ENCODE peak calls at places on chromosome 19, in six cellular contexts. Q is GM12865, V is ovary, U is Calu3, Z is IMR-90, X is GM12878. K is an unnamed sample.
A peak's percentile ranks its signal among the peaks of the same experiment; 100 is the strongest.

GRCh38 chr19:4059931-4060620 is 6.6 kb downstream of the ZBTB7A start:
- DNase-seq in U (peak; percentile 72), Q (peak; percentile 85), V (peak; percentile 72), Z (no peak), X (peak; percentile 28), K (peak; percentile 62)

GRCh38 chr19:11033763-11034162 is 55.5 kb upstream of the LDLR start:
- DNase-seq in V (no peak), Q (no peak), X (no peak), U (no peak), Z (no peak), K (no peak)

GRCh38 chr19:10111405-10111811 is at the start of gene P2RY11:
- DNase-seq in Z (no peak), Q (peak; percentile 79), U (no peak), V (no peak), X (peak; percentile 75), K (no peak)

GRCh38 chr19:47133021-47133471 is 2.4 kb downstream of the SAE1 start:
- DNase-seq in X (no peak), V (no peak), Q (no peak), U (no peak), Z (no peak), K (no peak)

GRCh38 chr19:15456871-15457700 is 7.3 kb downstream of the RASAL3 start:
- DNase-seq in Q (peak; percentile 56), X (no peak), U (peak; percentile 45), V (peak; percentile 24), Z (no peak), K (peak; percentile 19)

GRCh38 chr19:35026418-35026817 is 3.9 kb upstream of the SCN1B start:
- DNase-seq in V (no peak), Q (no peak), Z (no peak), U (no peak), X (no peak), K (no peak)

GRCh38 chr19:8517551-8518442 is 3.8 kb upstream of the ZNF414 start:
- DNase-seq in U (no peak), Q (peak; percentile 61), Z (no peak), X (no peak), V (no peak), K (no peak)

GRCh38 chr19:15265849-15266248 is 33.6 kb upstream of the EPHX3 start:
- DNase-seq in Z (peak; percentile 98), V (peak; percentile 97), Q (no peak), X (no peak), U (no peak), K (no peak)

GRCh38 chr19:47257411-47258169 is 1.3 kb downstream of the CCDC9 start:
- DNase-seq in U (no peak), Z (no peak), X (no peak), Q (no peak), V (peak; percentile 62), K (no peak)

GRCh38 chr19:53254451-53255341 is at the start of gene ZNF677:
- DNase-seq in X (no peak), Q (peak; percentile 0), U (no peak), Z (peak; percentile 76), V (peak; percentile 95), K (peak; percentile 59)

GRCh38 chr19:29278716-29279115 is 65.8 kb upstream of the UQCRFS1 start:
- DNase-seq in Q (no peak), Z (no peak), U (no peak), V (no peak), X (no peak), K (no peak)

GRCh38 chr19:28574212-28574611 is 638.7 kb downstream of the UQCRFS1 start:
- DNase-seq in Q (no peak), X (no peak), Z (no peak), U (no peak), V (no peak), K (no peak)

GRCh38 chr19:15194938-15195337 is 5.9 kb downstream of the NOTCH3 start:
- DNase-seq in U (no peak), V (no peak), Q (no peak), Z (peak; percentile 59), X (no peak), K (peak; percentile 61)

GRCh38 chr19:51702103-51702753 is 9.1 kb downstream of the SPACA6 start:
- DNase-seq in X (no peak), Z (peak; percentile 24), V (peak; percentile 95), Q (peak; percentile 20), U (no peak), K (peak; percentile 89)

GRCh38 chr19:38039966-38040365 is 133.0 kb downstream of the SIPA1L3 start:
- DNase-seq in U (no peak), Q (no peak), X (no peak), Z (peak; percentile 99), V (no peak), K (peak; percentile 68)

GRCh38 chr19:15161028-15161984 is 39.5 kb downstream of the NOTCH3 start:
- DNase-seq in Q (peak; percentile 67), U (peak; percentile 54), Z (peak; percentile 18), X (no peak), V (no peak), K (no peak)

GRCh38 chr19:7789447-7789846 is 26.4 kb downstream of the CLEC4M start:
- DNase-seq in U (no peak), V (no peak), X (no peak), Q (peak; percentile 28), Z (no peak), K (no peak)

GRCh38 chr19:35874392-35874930 is 6.1 kb downstream of the APLP1 start:
- DNase-seq in U (no peak), X (no peak), V (no peak), Z (no peak), Q (no peak), K (no peak)

GRCh38 chr19:33396701-33397535 is 23.4 kb downstream of the CEBPG start:
- DNase-seq in V (no peak), Z (no peak), X (no peak), Q (no peak), U (no peak), K (no peak)

GRCh38 chr19:42290523-42291436 is 11.2 kb upstream of the PRR19 start:
- DNase-seq in U (peak; percentile 83), Z (no peak), V (no peak), Q (peak; percentile 70), X (no peak), K (no peak)

GRCh38 chr19:3471954-3472655 is 8.2 kb downstream of the SMIM24 start:
- DNase-seq in Z (no peak), V (peak; percentile 67), X (no peak), U (peak; percentile 44), Q (peak; percentile 31), K (no peak)

GRCh38 chr19:3591876-3592613 is 6.8 kb downstream of the GIPC3 start:
- DNase-seq in V (no peak), Z (no peak), X (no peak), Q (no peak), U (no peak), K (no peak)

GRCh38 chr19:16041571-16042386 is 34.5 kb upstream of the TPM4 start:
- DNase-seq in Q (peak; percentile 57), U (peak; percentile 85), V (peak; percentile 88), Z (peak; percentile 52), X (no peak), K (peak; percentile 43)

GRCh38 chr19:39759457-39760184 is 19.0 kb upstream of the LEUTX start:
- DNase-seq in Q (peak; percentile 74), X (peak; percentile 65), Z (no peak), U (no peak), V (no peak), K (peak; percentile 30)

GRCh38 chr19:44587863-44588752 is 25.3 kb upstream of the IGSF23 start:
- DNase-seq in X (no peak), U (peak; percentile 81), V (no peak), Z (peak; percentile 96), Q (peak; percentile 10), K (peak; percentile 93)
- TF ChIP-seq CTCF in X (no peak), U (peak; percentile 19), V (no peak), Z (peak; percentile 71), Q (no peak), K (peak; percentile 43)

GRCh38 chr19:5827342-5827890 is 12.1 kb downstream of the FUT6 start:
- DNase-seq in U (no peak), Q (no peak), V (no peak), Z (no peak), X (no peak), K (no peak)

GRCh38 chr19:5827891-5828660 is 11.4 kb downstream of the FUT6 start:
- DNase-seq in Z (peak; percentile 85), U (peak; percentile 77), Q (peak; percentile 93), V (peak; percentile 67), X (peak; percentile 38), K (peak; percentile 75)

GRCh38 chr19:5826531-5827341 is 12.8 kb downstream of the FUT6 start:
- DNase-seq in Z (no peak), V (no peak), U (peak; percentile 58), Q (peak; percentile 59), X (no peak), K (peak; percentile 25)

GRCh38 chr19:5829567-5830315 is 9.8 kb downstream of the FUT6 start:
- DNase-seq in U (no peak), V (no peak), Z (no peak), Q (no peak), X (no peak), K (no peak)

GRCh38 chr19:5828661-5829566 is 10.6 kb downstream of the FUT6 start:
- DNase-seq in U (no peak), Q (peak; percentile 43), V (no peak), X (no peak), Z (no peak), K (no peak)
- TF ChIP-seq CTCF in U (no peak), Q (no peak), V (no peak), X (no peak), Z (no peak), K (no peak)

DNA sequence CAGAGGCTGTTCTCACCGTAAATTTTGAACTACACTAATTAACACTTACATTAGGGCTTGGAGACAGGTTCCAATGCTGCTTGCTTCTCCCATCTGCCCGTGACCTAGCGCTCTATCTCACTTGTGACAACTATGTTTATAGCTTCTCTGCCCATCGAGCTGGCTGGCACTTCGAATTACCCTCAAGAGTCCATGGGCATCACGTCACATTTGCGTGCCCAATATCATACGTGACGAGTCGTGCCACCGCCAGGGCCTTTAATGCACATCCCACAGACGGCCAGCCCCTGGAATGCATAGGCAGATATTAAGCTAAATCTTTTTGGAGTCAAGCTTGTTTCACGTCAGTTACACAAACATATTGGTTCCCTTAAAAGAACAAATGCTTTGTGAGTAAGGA is 358.0 kb upstream of the TSHZ3 start:
- DNase-seq in V (no peak), X (no peak), U (no peak), Z (no peak), Q (no peak), K (no peak)
- TF ChIP-seq CTCF in V (no peak), X (no peak), U (no peak), Z (no peak), Q (no peak), K (no peak)

DNA sequence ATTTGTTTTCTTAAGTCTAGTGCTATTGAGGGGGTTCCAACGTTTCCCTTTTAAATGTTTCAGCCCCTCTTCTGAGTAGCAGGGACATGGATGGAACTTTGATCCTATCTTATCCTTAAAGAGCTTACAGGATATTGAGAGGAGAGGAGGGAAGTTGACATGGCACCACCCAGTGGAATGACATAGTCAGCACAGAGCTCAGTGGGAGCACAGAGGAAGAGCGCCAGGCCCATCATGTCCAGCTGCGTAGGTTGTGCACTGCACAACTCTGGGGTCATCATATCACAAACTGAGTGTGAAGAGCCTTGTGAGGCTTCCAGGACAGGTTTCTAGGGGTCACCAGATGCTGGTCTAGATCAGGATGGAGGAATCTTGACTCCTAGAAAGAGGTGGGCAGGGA is 4.6 kb upstream of the CDC42EP5 start:
- DNase-seq in Z (no peak), U (no peak), Q (no peak), X (no peak), V (no peak), K (no peak)
- TF ChIP-seq CTCF in Z (peak; percentile 12), U (peak; percentile 12), Q (no peak), X (no peak), V (no peak), K (no peak)